ENCODE peak calls at places on chromosomes 13 and 19, in four cellular contexts. Z, T, F and O are unnamed samples.

GRCh38 chr13:81683526-81683925 is 1342.6 kb upstream of the SPRY2 start:
- DNase-seq in Z (no peak), T (no peak), F (no peak), O (no peak)

GRCh38 chr19:46748325-46749109 is 2.3 kb upstream of the STRN4 start:
- DNase-seq in Z (peak; percentile 59), T (peak; percentile 82), F (no peak), O (peak; percentile 73)

GRCh38 chr19:42206871-42207755 is 10.4 kb downstream of the DEDD2 start:
- DNase-seq in Z (no peak), T (no peak), F (no peak), O (no peak)

GRCh38 chr19:28435551-28436261 is 777.2 kb downstream of the UQCRFS1 start:
- DNase-seq in Z (no peak), T (no peak), F (no peak), O (no peak)

GRCh38 chr19:57803594-57804325 is 11.0 kb downstream of the ZNF552 start:
- DNase-seq in Z (no peak), T (no peak), F (peak; percentile 66), O (no peak)

GRCh38 chr19:1980782-1981181 is 34.7 kb downstream of the BTBD2 start:
- DNase-seq in Z (no peak), T (no peak), F (peak; percentile 61), O (no peak)

GRCh38 chr19:5200844-5201243 is 139.8 kb downstream of the PTPRS start:
- DNase-seq in Z (no peak), T (peak; percentile 26), F (no peak), O (no peak)

GRCh38 chr13:85243831-85244230 is 555.4 kb downstream of the SLITRK6 start:
- DNase-seq in Z (no peak), T (no peak), F (no peak), O (no peak)

GRCh38 chr13:108595416-108596257 is 33.8 kb upstream of the MYO16 start:
- DNase-seq in Z (no peak), T (no peak), F (no peak), O (no peak)

GRCh38 chr19:38684078-38684861 is 36.8 kb downstream of the ACTN4 start:
- DNase-seq in Z (peak; percentile 52), T (peak; percentile 100), F (no peak), O (no peak)

GRCh38 chr19:6947745-6948144 is 60.4 kb downstream of the ADGRE1 start:
- DNase-seq in Z (no peak), T (peak; percentile 68), F (no peak), O (no peak)

GRCh38 chr19:40317338-40317737 is 30.9 kb downstream of the C19orf47 start:
- DNase-seq in Z (no peak), T (no peak), F (no peak), O (no peak)

GRCh38 chr19:38079926-38080380 is 144.1 kb downstream of the DPF1 start:
- DNase-seq in Z (no peak), T (peak; percentile 78), F (no peak), O (no peak)

GRCh38 chr19:16061943-16062342 is 14.4 kb upstream of the TPM4 start:
- DNase-seq in Z (no peak), T (no peak), F (no peak), O (peak; percentile 68)

GRCh38 chr13:75452564-75452963 is 29.4 kb downstream of the TBC1D4 start:
- DNase-seq in Z (no peak), T (no peak), F (no peak), O (no peak)

GRCh38 chr19:30691767-30692516 is 319.8 kb downstream of the ZNF536 start:
- DNase-seq in Z (no peak), T (no peak), F (no peak), O (no peak)